ENCODE peak calls at places on chromosomes 13 and 19, in seven cellular contexts. One of them, this sample, is unnamed.

GRCh38 chr13:65600702-65601101 is 1629.4 kb downstream of the PCDH9 start:
- DNase-seq in amygdala: no peak
- DNase-seq in dermis blood vessel endothelial cell: no peak
- DNase-seq in pulmonary artery endothelial cell: no peak
- DNase-seq in omental fat pad: no peak
- DNase-seq in tibial artery: no peak
- DNase-seq in Peyer's patch: no peak
- DNase-seq in this sample: no peak

GRCh38 chr19:18049390-18049789 is 37.3 kb downstream of the IL12RB1 start:
- DNase-seq in amygdala: peak
- DNase-seq in dermis blood vessel endothelial cell: peak
- DNase-seq in pulmonary artery endothelial cell: peak
- DNase-seq in omental fat pad: peak
- DNase-seq in tibial artery: peak
- DNase-seq in Peyer's patch: peak
- DNase-seq in this sample: peak

GRCh38 chr19:10452726-10453620 is 32.6 kb downstream of the PDE4A start:
- DNase-seq in amygdala: no peak
- DNase-seq in dermis blood vessel endothelial cell: no peak
- DNase-seq in pulmonary artery endothelial cell: no peak
- DNase-seq in omental fat pad: no peak
- DNase-seq in tibial artery: no peak
- DNase-seq in Peyer's patch: no peak
- DNase-seq in this sample: no peak

GRCh38 chr19:46913852-46914430 is 53.1 kb downstream of the ARHGAP35 start:
- DNase-seq in amygdala: no peak
- DNase-seq in dermis blood vessel endothelial cell: peak
- DNase-seq in pulmonary artery endothelial cell: no peak
- DNase-seq in omental fat pad: no peak
- DNase-seq in tibial artery: no peak
- DNase-seq in Peyer's patch: no peak
- DNase-seq in this sample: no peak

GRCh38 chr19:42332059-42332458 is 6.6 kb downstream of the MEGF8 start:
- DNase-seq in amygdala: no peak
- DNase-seq in dermis blood vessel endothelial cell: no peak
- DNase-seq in pulmonary artery endothelial cell: no peak
- DNase-seq in omental fat pad: no peak
- DNase-seq in tibial artery: no peak
- DNase-seq in Peyer's patch: no peak
- DNase-seq in this sample: no peak

GRCh38 chr13:92044351-92044750 is 645.9 kb downstream of the GPC5 start:
- DNase-seq in amygdala: no peak
- DNase-seq in dermis blood vessel endothelial cell: no peak
- DNase-seq in pulmonary artery endothelial cell: no peak
- DNase-seq in omental fat pad: no peak
- DNase-seq in tibial artery: no peak
- DNase-seq in Peyer's patch: no peak
- DNase-seq in this sample: no peak

GRCh38 chr13:23455401-23456185 is 22.1 kb upstream of the SACS start:
- DNase-seq in amygdala: no peak
- DNase-seq in dermis blood vessel endothelial cell: no peak
- DNase-seq in pulmonary artery endothelial cell: no peak
- DNase-seq in omental fat pad: no peak
- DNase-seq in tibial artery: no peak
- DNase-seq in Peyer's patch: no peak
- DNase-seq in this sample: no peak

GRCh38 chr13:40132249-40132648 is 476.8 kb downstream of the COG6 start:
- DNase-seq in amygdala: no peak
- DNase-seq in dermis blood vessel endothelial cell: no peak
- DNase-seq in pulmonary artery endothelial cell: no peak
- DNase-seq in omental fat pad: no peak
- DNase-seq in tibial artery: no peak
- DNase-seq in Peyer's patch: no peak
- DNase-seq in this sample: no peak